ENCODE peak calls at places on chromosomes 13 and 19, in five cellular contexts. Y is heart right ventricle, P is tibial nerve, G is psoas muscle, C is body of pancreas. E is an unnamed sample.
A peak's percentile ranks its signal among the peaks of the same experiment; 100 is the strongest.

GRCh38 chr19:4403005-4403761 is 743 bp downstream of the CHAF1A start:
- DNase-seq in Y (no peak), P (no peak), G (no peak), C (no peak), E (no peak)

GRCh38 chr19:1273263-1274041 is 1.9 kb upstream of the FAM174C start:
- DNase-seq in Y (no peak), P (no peak), G (peak; percentile 73), C (no peak), E (no peak)

GRCh38 chr19:42253245-42254082 is 1.5 kb downstream of the ERF start:
- DNase-seq in Y (peak; percentile 66), P (no peak), G (peak; percentile 80), C (peak; percentile 59), E (no peak)

GRCh38 chr13:110589991-110590390 is 25.4 kb upstream of the NAXD start:
- DNase-seq in Y (no peak), P (no peak), G (no peak), C (no peak), E (no peak)

GRCh38 chr13:72199640-72200039 is 332.6 kb upstream of the DACH1 start:
- DNase-seq in Y (no peak), P (no peak), G (no peak), C (no peak), E (no peak)

GRCh38 chr13:73107970-73108369 is 49.2 kb downstream of the KLF5 start:
- DNase-seq in Y (no peak), P (no peak), G (no peak), C (no peak), E (no peak)

GRCh38 chr19:46744005-46744691 is 1.7 kb upstream of the FKRP start:
- DNase-seq in Y (no peak), P (no peak), G (no peak), C (no peak), E (no peak)

GRCh38 chr19:16160445-16160942 is 12.8 kb downstream of the CIB3 start:
- DNase-seq in Y (no peak), P (no peak), G (no peak), C (no peak), E (no peak)

GRCh38 chr19:15340086-15340485 is 7.7 kb upstream of the BRD4 start:
- DNase-seq in Y (no peak), P (no peak), G (no peak), C (no peak), E (no peak)

GRCh38 chr13:111225810-111226546 is 94.5 kb upstream of the TEX29 start:
- DNase-seq in Y (no peak), P (no peak), G (no peak), C (no peak), E (no peak)

GRCh38 chr13:114043421-114044053 is 69.7 kb upstream of the C13orf46 start:
- DNase-seq in Y (peak; percentile 66), P (peak; percentile 49), G (peak; percentile 91), C (peak; percentile 58), E (peak; percentile 85)

GRCh38 chr13:27631156-27631555 is 9.5 kb downstream of the POLR1D start:
- DNase-seq in Y (no peak), P (no peak), G (no peak), C (no peak), E (no peak)

GRCh38 chr13:104143760-104144406 is 1077.7 kb upstream of the SLC10A2 start:
- DNase-seq in Y (no peak), P (no peak), G (no peak), C (peak; percentile 10), E (no peak)

GRCh38 chr19:18469245-18470107 is 31.5 kb upstream of the ISYNA1 start:
- DNase-seq in Y (peak; percentile 64), P (peak; percentile 43), G (peak; percentile 87), C (peak; percentile 66), E (peak; percentile 76)

GRCh38 chr19:49336482-49337266 is 1.5 kb downstream of the CD37 start:
- DNase-seq in Y (no peak), P (no peak), G (no peak), C (no peak), E (no peak)

GRCh38 chr13:47218611-47219010 is 321.8 kb upstream of the HTR2A start:
- DNase-seq in Y (no peak), P (no peak), G (no peak), C (no peak), E (no peak)

GRCh38 chr13:47216176-47216822 is 319.4 kb upstream of the HTR2A start:
- DNase-seq in Y (no peak), P (no peak), G (no peak), C (no peak), E (no peak)

GRCh38 chr13:47215741-47216140 is 318.9 kb upstream of the HTR2A start:
- DNase-seq in Y (no peak), P (no peak), G (no peak), C (no peak), E (no peak)

GRCh38 chr13:47226516-47226915 is 329.7 kb upstream of the HTR2A start:
- DNase-seq in Y (no peak), P (no peak), G (no peak), C (no peak), E (no peak)

DNA sequence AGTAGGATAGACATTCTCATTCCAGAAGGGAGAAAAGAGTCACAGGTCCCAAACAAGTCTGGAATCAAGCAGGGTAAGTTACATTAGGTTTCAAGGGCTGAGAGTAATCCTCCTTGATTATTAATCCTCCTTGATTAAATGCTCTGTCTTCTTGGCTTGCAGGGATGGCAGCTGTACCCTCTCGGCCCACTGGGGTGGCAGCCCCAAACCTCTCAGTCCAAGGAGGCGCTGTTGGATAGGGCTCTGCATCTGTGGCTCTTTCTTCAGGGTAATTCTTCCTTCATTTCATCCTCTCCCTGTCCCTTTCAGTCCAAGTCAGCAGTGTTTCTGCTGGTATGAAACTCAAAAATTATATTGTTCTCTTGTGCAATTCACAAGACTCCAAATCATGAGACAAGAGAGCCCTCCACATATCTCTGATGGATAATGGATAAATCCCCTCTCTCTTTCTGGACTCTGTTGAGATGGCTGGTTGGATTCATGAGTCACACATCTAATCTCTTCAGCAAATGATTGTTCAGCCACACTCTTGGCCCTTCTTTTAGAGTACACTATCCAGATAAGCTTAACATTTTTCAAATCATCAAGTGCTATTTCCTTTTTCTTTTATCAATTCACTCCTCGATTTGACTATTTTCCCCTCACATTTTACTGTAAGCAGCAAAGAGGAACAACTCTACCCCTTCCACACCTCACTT is 323.7 kb upstream of the HTR2A start:
- DNase-seq in Y (no peak), P (no peak), G (no peak), C (no peak), E (no peak)
- TF ChIP-seq CTCF in Y (no peak), P (no peak), G (no peak), C (no peak), E (no peak)

GRCh38 chr19:12938054-12938535 is 314 bp upstream of the CALR start:
- DNase-seq in Y (peak; percentile 100), P (peak; percentile 100), G (peak; percentile 100), C (peak; percentile 100), E (peak; percentile 100)

GRCh38 chr19:12940897-12941296 is 2.5 kb downstream of the CALR start:
- DNase-seq in Y (no peak), P (no peak), G (no peak), C (no peak), E (no peak)

GRCh38 chr19:12938536-12939291 is at the start of gene CALR:
- DNase-seq in Y (no peak), P (no peak), G (peak; percentile 78), C (peak; percentile 47), E (no peak)

GRCh38 chr19:12939292-12939606 is 840 bp downstream of the CALR start:
- DNase-seq in Y (no peak), P (no peak), G (peak; percentile 61), C (peak; percentile 44), E (no peak)

DNA sequence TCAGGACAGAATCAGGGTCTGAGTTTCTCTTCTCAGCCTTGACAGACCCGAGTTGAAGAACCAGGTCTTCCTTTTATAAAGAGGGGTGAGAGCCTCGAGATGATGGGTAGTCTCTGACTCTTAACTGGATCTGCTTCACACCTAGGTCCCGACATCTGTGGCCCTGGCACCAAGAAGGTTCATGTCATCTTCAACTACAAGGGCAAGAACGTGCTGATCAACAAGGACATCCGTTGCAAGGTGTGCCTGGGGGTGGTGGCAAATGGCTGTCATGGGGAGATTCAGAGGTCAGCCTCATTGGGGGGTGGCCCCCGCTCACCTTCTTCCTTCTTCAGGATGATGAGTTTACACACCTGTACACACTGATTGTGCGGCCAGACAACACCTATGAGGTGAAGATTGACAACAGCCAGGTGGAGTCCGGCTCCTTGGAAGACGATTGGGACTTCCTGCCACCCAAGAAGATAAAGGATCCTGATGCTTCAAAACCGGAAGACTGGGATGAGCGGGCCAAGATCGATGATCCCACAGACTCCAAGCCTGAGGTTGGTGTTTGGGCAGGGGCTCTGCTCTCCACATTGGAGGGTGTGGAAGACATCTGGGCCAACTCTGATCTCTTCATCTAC is 1.6 kb downstream of the CALR start:
- DNase-seq in Y (no peak), P (no peak), G (no peak), C (no peak), E (no peak)
- H3K36me3 ChIP-seq in Y (peaks cover 57% of the 10 kb centered on the region), P (peaks cover 2% of the 10 kb centered on the region), G (peaks cover 58% of the 10 kb centered on the region), C (peaks cover 12% of the 10 kb centered on the region), E (peaks cover 54% of the 10 kb centered on the region)

GRCh38 chr19:55453861-55454260 is 7.6 kb downstream of the ISOC2 start:
- DNase-seq in Y (no peak), P (no peak), G (no peak), C (no peak), E (no peak)

GRCh38 chr19:55456347-55456746 is 5.1 kb downstream of the ISOC2 start:
- DNase-seq in Y (no peak), P (no peak), G (no peak), C (no peak), E (no peak)

GRCh38 chr19:55455576-55456235 is 5.7 kb downstream of the ISOC2 start:
- DNase-seq in Y (no peak), P (no peak), G (no peak), C (no peak), E (no peak)

GRCh38 chr19:55452381-55453325 is 8.8 kb downstream of the ISOC2 start:
- DNase-seq in Y (peak; percentile 71), P (peak; percentile 43), G (peak; percentile 90), C (peak; percentile 68), E (peak; percentile 76)

DNA sequence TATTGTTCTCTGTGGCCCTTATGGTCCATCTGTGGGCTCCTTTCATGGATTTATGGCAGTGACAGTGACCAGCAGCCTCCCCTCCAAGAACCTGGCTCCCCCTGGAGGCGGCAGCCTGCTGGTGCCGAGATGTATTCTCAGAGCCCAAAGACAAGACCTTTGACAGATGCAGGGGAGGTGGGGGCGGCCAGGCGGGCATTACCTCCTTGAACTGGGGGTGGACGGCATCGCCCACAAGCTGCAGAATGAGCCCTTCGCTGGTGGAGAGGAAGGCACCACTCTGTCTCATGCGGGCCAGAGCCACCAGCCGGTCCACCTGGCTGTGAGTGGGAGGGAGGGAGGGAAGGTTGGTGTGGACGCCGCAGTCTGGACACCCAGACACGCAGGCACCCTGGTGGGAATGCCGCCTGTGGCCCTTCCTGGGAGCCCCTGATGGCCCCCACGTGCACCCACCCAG is 6.6 kb downstream of the ISOC2 start:
- DNase-seq in Y (no peak), P (no peak), G (no peak), C (no peak), E (no peak)
- TF ChIP-seq CTCF in Y (peak; percentile 52), P (peak; percentile 44), G (peak; percentile 44), C (peak; percentile 30), E (peak; percentile 63)

GRCh38 chr19:10565028-10565566 is 713 bp downstream of the KRI1 start:
- DNase-seq in Y (peak; percentile 33), P (no peak), G (peak; percentile 67), C (peak; percentile 45), E (no peak)

GRCh38 chr19:10557603-10558197 is 8.1 kb downstream of the KRI1 start:
- DNase-seq in Y (no peak), P (no peak), G (peak; percentile 54), C (no peak), E (no peak)

GRCh38 chr19:10562609-10563008 is 3.2 kb downstream of the KRI1 start:
- DNase-seq in Y (no peak), P (no peak), G (no peak), C (no peak), E (no peak)

GRCh38 chr19:10555613-10555979 is 10.2 kb downstream of the KRI1 start:
- DNase-seq in Y (no peak), P (no peak), G (no peak), C (no peak), E (no peak)

GRCh38 chr19:10560154-10560553 is 5.7 kb downstream of the KRI1 start:
- DNase-seq in Y (no peak), P (no peak), G (no peak), C (no peak), E (no peak)
- H3K36me3 ChIP-seq in Y (peaks cover 77% of the 10 kb centered on the region), P (no peaks in the 10 kb centered on the region), G (peaks cover 76% of the 10 kb centered on the region), C (peaks cover 23% of the 10 kb centered on the region), E (peaks cover 48% of the 10 kb centered on the region)

E was measured in right atrium auricular region.